ENCODE peak calls at places on chromosomes 7 and 10, in nine cellular contexts. V is Karpas-422, J is keratinocyte, X is mesenchymal stem cell, Z is lower lobe of right lung, I is left lung, T is body of pancreas, M is uterus, C is heart left ventricle. F is an unnamed sample. For H3K36me3 and H3K4me1, the result is how much of the 10 kb centered on the place peaks cover.

GRCh38 chr10:24207781-24208611 is 942 bp upstream of the KIAA1217 start:
- DNase-seq in V (no peak), J (no peak), X (peak), Z (no peak), I (no peak), T (peak), M (no peak), C (peak), F (peak)

GRCh38 chr7:137891016-137891655 is 44.4 kb upstream of the DGKI start:
- DNase-seq in V (no peak), J (no peak), X (no peak), Z (no peak), I (no peak), T (no peak), M (no peak), C (no peak), F (no peak)

GRCh38 chr10:688287-688620 is 1.2 kb downstream of the DIP2C start:
- DNase-seq in V (no peak), J (no peak), X (peak), Z (no peak), I (no peak), T (no peak), M (no peak), C (no peak), F (no peak)

GRCh38 chr10:3828404-3829192 is 43.6 kb upstream of the KLF6 start:
- DNase-seq in V (no peak), J (no peak), X (peak), Z (no peak), I (no peak), T (peak), M (peak), C (peak), F (no peak)

GRCh38 chr10:46545861-46546590 is 10.4 kb downstream of the GPRIN2 start:
- DNase-seq in V (no peak), J (no peak), X (no peak), Z (peak), I (no peak), T (no peak), M (no peak), C (peak), F (peak)

GRCh38 chr10:34102237-34102673 is 712.8 kb downstream of the PARD3 start:
- DNase-seq in V (no peak), J (no peak), X (peak), Z (no peak), I (peak), T (peak), M (peak), C (peak), F (peak)

GRCh38 chr10:36650274-36650673 is 475.1 kb upstream of the ANKRD30A start:
- DNase-seq in V (no peak), J (no peak), X (no peak), Z (no peak), I (no peak), T (no peak), M (no peak), C (no peak), F (no peak)

GRCh38 chr10:36048236-36048635 is 406.1 kb upstream of the FZD8 start:
- DNase-seq in V (no peak), J (no peak), X (no peak), Z (no peak), I (no peak), T (no peak), M (no peak), C (no peak), F (no peak)

GRCh38 chr10:43225787-43226153 is 41.1 kb downstream of the RASGEF1A start:
- DNase-seq in V (no peak), J (no peak), X (no peak), Z (peak), I (peak), T (peak), M (peak), C (peak), F (peak)

GRCh38 chr10:65518379-65518778 is 1407.5 kb upstream of the LRRTM3 start:
- DNase-seq in V (no peak), J (no peak), X (peak), Z (no peak), I (no peak), T (no peak), M (no peak), C (no peak), F (no peak)

GRCh38 chr7:90858546-90858945 is 262.4 kb downstream of the CDK14 start:
- DNase-seq in V (no peak), J (no peak), X (no peak), Z (no peak), I (no peak), T (no peak), M (no peak), C (no peak), F (no peak)

GRCh38 chr10:35412900-35413491 is 76.7 kb downstream of the CCNY start:
- DNase-seq in V (no peak), J (peak), X (no peak), Z (no peak), I (no peak), T (no peak), M (no peak), C (no peak), F (no peak)

GRCh38 chr10:52783726-52784125 is 11.1 kb upstream of the MBL2 start:
- DNase-seq in V (no peak), J (no peak), X (no peak), Z (no peak), I (no peak), T (no peak), M (no peak), C (no peak), F (no peak)

GRCh38 chr7:148500978-148501377 is 89.6 kb upstream of the C7orf33 start:
- DNase-seq in V (no peak), J (no peak), X (no peak), Z (no peak), I (no peak), T (no peak), M (no peak), C (no peak), F (no peak)

GRCh38 chr10:108970016-108970415 is 953.3 kb downstream of the XPNPEP1 start:
- DNase-seq in V (peak), J (no peak), X (peak), Z (no peak), I (no peak), T (peak), M (no peak), C (no peak), F (no peak)

GRCh38 chr7:130896898-130897514 is 163.0 kb upstream of the KLF14 start:
- DNase-seq in V (peak), J (no peak), X (peak), Z (peak), I (peak), T (peak), M (peak), C (peak), F (peak)

GRCh38 chr10:60208676-60209269 is 180.9 kb downstream of the ANK3 start:
- DNase-seq in V (peak), J (no peak), X (peak), Z (no peak), I (no peak), T (no peak), M (no peak), C (no peak), F (no peak)

GRCh38 chr7:136266457-136266856 is 289.3 kb upstream of the MTPN start:
- DNase-seq in V (no peak), J (no peak), X (no peak), Z (no peak), I (no peak), T (no peak), M (no peak), C (no peak), F (no peak)

GRCh38 chr7:16708980-16709379 is 44.6 kb upstream of the TSPAN13 start:
- DNase-seq in V (no peak), J (no peak), X (peak), Z (no peak), I (no peak), T (no peak), M (no peak), C (peak), F (peak)

GRCh38 chr7:42283553-42283952 is 46.5 kb upstream of the GLI3 start:
- DNase-seq in V (no peak), J (no peak), X (no peak), Z (no peak), I (no peak), T (no peak), M (no peak), C (no peak), F (no peak)

GRCh38 chr10:5565671-5566581 is 41.2 kb downstream of the CALML3 start:
- DNase-seq in V (no peak), J (peak), X (peak), Z (peak), I (no peak), T (no peak), M (peak), C (no peak), F (no peak)

GRCh38 chr7:323410-323809 is 33.4 kb downstream of the FOXL3 start:
- DNase-seq in V (no peak), J (no peak), X (no peak), Z (peak), I (no peak), T (no peak), M (no peak), C (peak), F (no peak)

GRCh38 chr7:140607441-140607989 is 33.1 kb downstream of the DENND2A start:
- DNase-seq in V (no peak), J (no peak), X (peak), Z (peak), I (no peak), T (peak), M (peak), C (peak), F (peak)

GRCh38 chr10:33273295-33274002 is 61.0 kb downstream of the NRP1 start:
- DNase-seq in V (no peak), J (no peak), X (peak), Z (peak), I (peak), T (peak), M (peak), C (peak), F (peak)

GRCh38 chr7:12714436-12714737 is 27.0 kb downstream of the ARL4A start:
- DNase-seq in V (no peak), J (no peak), X (no peak), Z (no peak), I (no peak), T (no peak), M (no peak), C (no peak), F (no peak)

GRCh38 chr7:139471740-139472353 is 11.6 kb downstream of the KLRG2 start:
- DNase-seq in V (no peak), J (no peak), X (peak), Z (no peak), I (no peak), T (no peak), M (no peak), C (no peak), F (no peak)

GRCh38 chr10:96565774-96566173 is 21.0 kb downstream of the TM9SF3 start:
- DNase-seq in V (no peak), J (no peak), X (peak), Z (no peak), I (no peak), T (no peak), M (no peak), C (no peak), F (no peak)

GRCh38 chr10:13502384-13502783 is 26.4 kb downstream of the BEND7 start:
- DNase-seq in V (no peak), J (no peak), X (no peak), Z (no peak), I (no peak), T (no peak), M (no peak), C (no peak), F (no peak)

GRCh38 chr7:155458317-155459132 is 596 bp downstream of the EN2 start:
- DNase-seq in V (no peak), J (no peak), X (no peak), Z (no peak), I (no peak), T (no peak), M (no peak), C (no peak), F (no peak)

GRCh38 chr7:30269398-30269964 is 14.9 kb upstream of the ZNRF2 start:
- DNase-seq in V (no peak), J (no peak), X (no peak), Z (no peak), I (no peak), T (no peak), M (no peak), C (no peak), F (no peak)

GRCh38 chr10:1595726-1596125 is 141.6 kb downstream of the ADARB2 start:
- DNase-seq in V (no peak), J (no peak), X (no peak), Z (no peak), I (no peak), T (no peak), M (no peak), C (no peak), F (no peak)

GRCh38 chr7:32879460-32879859 is 12.1 kb downstream of the KBTBD2 start:
- DNase-seq in V (no peak), J (no peak), X (peak), Z (no peak), I (no peak), T (no peak), M (no peak), C (no peak), F (no peak)
- H3K27ac ChIP-seq in V (no peak), J (no peak), X (no peak), Z (no peak), I (peak), T (no peak), M (no peak), C (peak), F (no peak)

GRCh38 chr7:55199418-55199817 is 165.7 kb upstream of the LANCL2 start:
- DNase-seq in V (no peak), J (no peak), X (peak), Z (no peak), I (no peak), T (no peak), M (no peak), C (no peak), F (no peak)

GRCh38 chr7:55203300-55203699 is 161.8 kb upstream of the LANCL2 start:
- DNase-seq in V (no peak), J (no peak), X (no peak), Z (no peak), I (no peak), T (no peak), M (no peak), C (no peak), F (no peak)

GRCh38 chr7:55202150-55202913 is 162.8 kb upstream of the LANCL2 start:
- DNase-seq in V (no peak), J (no peak), X (no peak), Z (no peak), I (no peak), T (no peak), M (no peak), C (no peak), F (no peak)

GRCh38 chr7:55198634-55199366 is 166.3 kb upstream of the LANCL2 start:
- DNase-seq in V (no peak), J (no peak), X (peak), Z (no peak), I (no peak), T (no peak), M (no peak), C (no peak), F (no peak)

DNA sequence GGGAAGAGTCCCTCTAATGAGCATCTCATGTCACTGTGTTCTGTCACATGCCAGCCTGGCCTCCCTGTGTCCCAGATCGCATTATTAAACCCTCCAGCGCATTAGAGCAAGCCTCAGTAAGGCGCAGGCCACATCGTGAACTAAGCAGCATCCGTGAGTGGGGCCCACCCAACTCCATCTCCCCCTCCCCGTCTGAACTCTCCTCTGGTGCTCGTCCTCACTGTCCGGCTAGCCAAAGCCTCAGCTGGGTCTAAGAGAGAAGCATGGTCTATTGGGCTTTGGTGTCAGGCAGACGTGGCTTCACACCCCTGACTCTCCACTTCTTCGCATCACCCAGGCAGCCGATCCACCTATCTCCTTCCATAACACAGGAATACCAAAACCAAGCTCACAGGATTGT is 164.7 kb upstream of the LANCL2 start:
- DNase-seq in V (no peak), J (no peak), X (no peak), Z (no peak), I (no peak), T (no peak), M (no peak), C (no peak), F (no peak)
- H3K36me3 ChIP-seq in V (under half), J (half or more), X (half or more), Z (half or more), I (under half), T (under half), M (under half), C (under half), F (half or more)

GRCh38 chr10:28060031-28060607 is 61.2 kb upstream of the ODAD2 start:
- DNase-seq in V (no peak), J (no peak), X (no peak), Z (no peak), I (no peak), T (no peak), M (no peak), C (no peak), F (no peak)
- H3K4me1 ChIP-seq in V (under half), J (under half), X (under half), Z (under half), I (under half), T (under half), M (under half), C (under half), F (under half)

GRCh38 chr7:27110163-27110976 is 7.9 kb upstream of the HOXA2 start:
- DNase-seq in V (no peak), J (no peak), X (peak), Z (peak), I (no peak), T (no peak), M (peak), C (no peak), F (no peak)
- H3K27ac ChIP-seq in V (no peak), J (peak), X (peak), Z (peak), I (peak), T (peak), M (peak), C (no peak), F (peak)

DNA sequence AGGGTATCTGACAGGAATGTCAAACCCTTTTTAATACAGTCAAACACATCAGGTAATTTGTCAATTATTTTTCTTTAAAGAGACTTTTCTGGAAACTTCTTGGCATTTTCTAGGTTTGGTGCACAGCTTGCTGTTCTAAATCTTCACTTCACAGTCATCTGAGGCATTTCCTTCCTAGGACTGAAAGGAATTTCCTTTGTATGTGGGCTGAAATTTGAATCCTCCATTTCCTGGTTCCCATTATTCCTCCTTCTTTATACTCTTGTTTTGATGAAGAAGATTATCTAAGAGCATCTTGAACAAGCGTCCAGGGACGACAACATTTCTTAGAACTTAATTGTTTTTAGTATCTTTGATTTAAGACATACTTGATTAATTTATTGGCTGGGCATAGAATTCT is 24.9 kb downstream of the CALD1 start:
- DNase-seq in V (no peak), J (no peak), X (no peak), Z (no peak), I (no peak), T (no peak), M (no peak), C (no peak), F (no peak)
- H3K36me3 ChIP-seq in V (under half), J (under half), X (under half), Z (under half), I (under half), T (under half), M (under half), C (under half), F (under half)

DNA sequence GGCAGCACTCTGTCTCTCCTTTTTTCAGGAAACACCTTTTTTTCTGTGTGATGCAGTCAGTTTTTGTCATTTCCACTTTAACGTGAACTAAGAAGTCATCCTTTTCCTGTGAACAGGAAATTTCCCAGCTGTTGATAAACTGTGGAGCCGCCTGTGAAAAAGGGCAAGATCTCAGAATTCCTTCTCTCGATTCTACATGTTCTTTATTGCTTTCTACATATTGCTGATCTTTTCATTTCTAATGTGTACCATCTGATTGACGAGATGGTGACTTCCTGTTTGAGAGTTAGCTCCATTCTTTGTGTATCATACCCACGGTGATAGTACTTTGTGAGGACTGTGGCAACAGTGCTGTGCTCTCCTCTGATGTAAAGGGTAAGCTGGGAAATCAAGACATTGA is 50.4 kb downstream of the ADD3 start:
- DNase-seq in V (no peak), J (no peak), X (peak), Z (no peak), I (no peak), T (no peak), M (no peak), C (no peak), F (no peak)
- H3K4me1 ChIP-seq in V (under half), J (under half), X (under half), Z (under half), I (under half), T (under half), M (under half), C (under half), F (under half)

GRCh38 chr7:79403879-79404278 is 49.6 kb downstream of the MAGI2 start:
- DNase-seq in V (no peak), J (no peak), X (no peak), Z (no peak), I (no peak), T (no peak), M (no peak), C (no peak), F (no peak)
- H3K27ac ChIP-seq in V (no peak), J (no peak), X (no peak), Z (no peak), I (no peak), T (no peak), M (no peak), C (no peak), F (peak)

DNA sequence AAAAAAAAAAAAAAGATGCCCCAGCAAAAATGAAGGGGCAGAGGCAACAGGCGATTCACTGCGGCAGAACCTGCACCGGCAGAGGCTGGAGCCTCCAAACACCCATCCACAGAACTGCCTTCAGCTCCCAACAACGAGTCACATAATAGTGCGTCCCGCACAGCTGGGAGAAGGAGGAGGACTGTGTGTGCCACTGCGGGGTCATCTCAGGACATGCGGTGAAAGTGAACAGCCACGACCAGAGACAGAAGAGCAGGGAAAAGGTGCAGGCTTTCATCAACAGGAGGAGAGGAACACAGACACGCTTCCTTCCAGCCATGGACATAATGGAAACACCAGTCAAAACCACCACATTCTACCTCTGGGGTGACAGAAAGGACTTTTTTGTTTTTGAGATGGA is 34.1 kb downstream of the DAGLB start:
- DNase-seq in V (no peak), J (no peak), X (no peak), Z (no peak), I (no peak), T (no peak), M (no peak), C (peak), F (no peak)
- H3K36me3 ChIP-seq in V (under half), J (under half), X (half or more), Z (half or more), I (half or more), T (under half), M (under half), C (under half), F (half or more)

DNA sequence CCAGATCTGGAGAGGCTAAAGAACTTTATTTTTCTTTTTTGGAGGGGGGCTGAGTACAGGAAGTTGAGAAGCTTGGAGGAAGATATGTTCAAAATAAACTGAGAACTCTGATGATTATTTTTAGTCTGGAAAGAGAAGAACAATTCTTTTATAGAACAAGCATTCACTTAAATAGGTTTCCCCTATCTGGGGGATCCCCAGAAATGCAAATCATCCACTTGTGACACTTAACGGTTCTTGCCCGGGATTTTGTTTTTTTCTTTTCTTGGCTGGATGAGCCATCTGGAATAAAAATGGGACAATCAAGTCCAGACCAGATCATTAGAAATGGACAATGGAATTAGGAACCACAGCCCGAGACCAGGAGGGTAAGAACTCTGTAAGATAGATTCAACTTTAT is 95.9 kb upstream of the EGR2 start:
- DNase-seq in V (no peak), J (no peak), X (no peak), Z (no peak), I (no peak), T (no peak), M (no peak), C (no peak), F (no peak)
- H3K4me1 ChIP-seq in V (under half), J (under half), X (under half), Z (under half), I (under half), T (under half), M (under half), C (under half), F (under half)

F was measured in adrenal gland.